ENCODE peak calls at places on chromosomes 16 and 17, in four cellular contexts. G is A549, E is cardiac muscle cell, X is stomach. O is an unnamed sample.

GRCh38 chr16:11047057-11047456 is 102.7 kb downstream of the CLEC16A start:
- DNase-seq in G (no peak), X (no peak), E (no peak), O (peak; percentile 71)

GRCh38 chr16:68707341-68708152 is 29.5 kb upstream of the CDH1 start:
- DNase-seq in G (peak; percentile 89), X (peak; percentile 86), E (peak; percentile 62), O (peak; percentile 12)

GRCh38 chr17:78550464-78550863 is 26.7 kb downstream of the DNAH17 start:
- DNase-seq in E (no peak), G (no peak), X (no peak), O (no peak)

GRCh38 chr17:53118948-53119347 is 703.8 kb upstream of the KIF2B start:
- DNase-seq in X (no peak), E (no peak), G (no peak), O (no peak)

GRCh38 chr17:68707032-68707431 is 105.9 kb upstream of the FAM20A start:
- DNase-seq in G (no peak), X (no peak), E (no peak), O (no peak)

GRCh38 chr17:28907709-28908475 is 5.0 kb upstream of the DHRS13 start:
- DNase-seq in G (no peak), E (no peak), X (no peak), O (no peak)

GRCh38 chr16:29985271-29985811 is 10.1 kb downstream of the HIRIP3 start:
- DNase-seq in X (no peak), G (no peak), E (no peak), O (no peak)

GRCh38 chr17:64058547-64059115 is 38.2 kb upstream of the ICAM2 start:
- DNase-seq in E (no peak), G (no peak), X (no peak), O (no peak)

GRCh38 chr16:62190426-62190825 is 154.2 kb upstream of the CDH8 start:
- DNase-seq in G (peak; percentile 14), E (peak; percentile 68), X (no peak), O (no peak)

GRCh38 chr17:751269-752001 is 629 bp downstream of the GEMIN4 start:
- DNase-seq in X (peak; percentile 37), E (peak; percentile 35), G (peak; percentile 62), O (peak; percentile 39)

GRCh38 chr16:23072084-23072599 is 77.1 kb downstream of the USP31 start:
- DNase-seq in X (peak; percentile 80), G (peak; percentile 88), E (no peak), O (peak; percentile 81)

GRCh38 chr17:33811006-33811760 is 443.9 kb upstream of the CCL2 start:
- DNase-seq in E (no peak), X (no peak), G (no peak), O (no peak)

GRCh38 chr17:13346996-13347762 is 254.6 kb downstream of the HS3ST3A1 start:
- DNase-seq in X (no peak), G (peak; percentile 79), E (no peak), O (peak; percentile 92)

GRCh38 chr16:66508261-66508913 is 41.5 kb downstream of the TK2 start:
- DNase-seq in X (peak; percentile 37), G (peak; percentile 93), E (no peak), O (peak; percentile 53)

DNA sequence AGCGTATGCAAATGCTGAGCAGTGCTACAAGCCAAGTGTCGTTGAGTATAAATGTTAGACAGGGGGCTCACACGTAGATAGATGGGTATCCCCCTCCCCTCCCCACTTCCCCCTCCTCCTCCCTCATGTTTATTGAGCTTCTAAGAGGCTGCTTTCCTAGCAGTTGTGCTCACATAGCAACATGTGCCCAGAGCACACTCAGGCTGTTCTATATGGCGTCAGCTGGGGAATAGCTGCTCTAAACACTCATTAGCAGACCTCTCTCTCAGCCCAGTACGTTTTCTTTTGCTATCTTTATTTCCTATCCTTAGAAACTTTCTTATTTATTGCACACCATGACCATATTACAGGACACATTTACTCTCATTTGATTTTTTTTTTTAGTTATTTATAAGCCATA is 1.8 kb downstream of the KCNJ2 start:
- DNase-seq in G (no peak), E (no peak), X (no peak), O (no peak)
- H3K4me3 ChIP-seq in G (no peak overlapping the region), E (no peak overlapping the region), X (peak overlapping the region; percentile 55), O (peak overlapping the region; percentile 87)

GRCh38 chr16:51816929-51817328 is 665.9 kb upstream of the SALL1 start:
- DNase-seq in X (no peak), E (no peak), G (no peak), O (no peak)
- H3K4me3 ChIP-seq in X (no peak overlapping the region), E (no peak overlapping the region), G (no peak overlapping the region), O (no peak overlapping the region)

DNA sequence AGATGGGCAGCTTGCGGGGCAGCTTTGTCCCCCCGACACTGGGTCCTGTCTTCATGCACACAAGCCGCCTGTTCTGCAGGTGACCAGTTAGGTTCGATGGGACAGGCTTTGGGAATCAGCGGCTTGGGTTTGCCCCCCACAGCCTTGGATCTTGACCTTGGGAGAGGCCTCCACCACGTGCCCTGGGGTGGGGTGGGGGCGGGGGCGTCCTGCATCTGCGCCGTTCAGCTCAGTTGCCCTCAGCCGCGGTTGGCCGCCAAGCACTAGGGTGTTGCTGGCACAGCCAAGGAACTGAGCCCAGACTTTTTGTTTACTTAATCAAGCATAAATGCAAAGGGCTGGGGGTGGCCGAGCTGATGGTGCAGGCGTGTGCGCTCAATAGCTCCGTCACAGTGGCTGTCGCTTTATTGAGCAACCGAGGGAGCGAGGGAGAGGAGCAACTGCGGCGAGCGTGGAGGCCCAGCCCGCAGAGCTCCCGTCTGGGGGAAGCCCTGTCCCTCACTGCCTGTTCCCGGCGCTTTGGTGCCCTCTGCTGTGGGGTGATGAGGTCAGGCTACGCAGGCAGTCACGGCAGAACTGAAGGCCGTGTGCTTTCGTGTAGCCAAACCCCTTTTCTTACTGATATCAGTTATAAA is 33.9 kb downstream of the JPH3 start:
- DNase-seq in X (peak; percentile 80), G (peak; percentile 87), E (peak; percentile 77), O (peak; percentile 61)
- H3K4me3 ChIP-seq in X (peak overlapping the region; percentile 26), G (peak overlapping the region; percentile 53), E (no peak overlapping the region), O (no peak overlapping the region)

GRCh38 chr16:3029499-3030127 is 5.8 kb downstream of the THOC6 start:
- DNase-seq in E (no peak), X (no peak), G (no peak), O (no peak)
- H3K4me3 ChIP-seq in E (no peak overlapping the region), X (peak overlapping the region; percentile 6), G (no peak overlapping the region), O (no peak overlapping the region)

GRCh38 chr16:48047273-48047672 is 108.5 kb downstream of the ABCC12 start:
- DNase-seq in X (no peak), G (no peak), E (no peak), O (no peak)

GRCh38 chr16:48044117-48044516 is 111.7 kb downstream of the ABCC12 start:
- DNase-seq in E (no peak), X (no peak), G (no peak), O (no peak)

GRCh38 chr16:48050871-48051270 is 104.9 kb downstream of the ABCC12 start:
- DNase-seq in E (no peak), G (no peak), X (no peak), O (no peak)

GRCh38 chr16:48049832-48050231 is 106.0 kb downstream of the ABCC12 start:
- DNase-seq in E (no peak), X (no peak), G (no peak), O (no peak)

GRCh38 chr16:48047755-48048154 is 108.0 kb downstream of the ABCC12 start:
- DNase-seq in E (no peak), X (no peak), G (no peak), O (no peak)
- H3K4me3 ChIP-seq in E (no peak overlapping the region), X (no peak overlapping the region), G (no peak overlapping the region), O (no peak overlapping the region)

GRCh38 chr17:51748749-51749604 is 409.5 kb downstream of the CA10 start:
- DNase-seq in X (no peak), E (no peak), G (no peak), O (no peak)

GRCh38 chr17:51745993-51746392 is 412.5 kb downstream of the CA10 start:
- DNase-seq in G (peak; percentile 18), X (no peak), E (no peak), O (no peak)

DNA sequence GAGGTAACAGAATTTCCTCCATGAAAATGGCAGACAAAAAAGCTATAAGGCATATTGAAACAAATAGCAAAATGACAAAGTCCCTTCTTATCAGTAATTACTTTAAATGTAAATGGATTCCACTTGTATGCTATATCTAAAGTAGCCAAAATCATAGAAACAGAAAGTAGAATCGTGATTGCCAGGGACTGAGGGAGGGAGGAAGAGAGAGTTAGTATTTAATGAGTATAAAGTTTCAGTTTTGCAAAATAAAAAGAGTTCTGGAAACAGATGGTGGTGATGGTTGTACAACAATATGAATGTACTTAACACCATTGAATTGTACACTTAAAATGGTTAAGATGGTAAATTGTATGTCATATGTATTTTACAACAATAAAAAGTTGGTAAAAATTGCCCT is 407.4 kb downstream of the CA10 start:
- DNase-seq in G (no peak), X (no peak), E (no peak), O (no peak)
- H3K4me3 ChIP-seq in G (no peak overlapping the region), X (no peak overlapping the region), E (no peak overlapping the region), O (no peak overlapping the region)

GRCh38 chr16:51146256-51146924 is 4.7 kb downstream of the SALL1 start:
- DNase-seq in E (peak; percentile 38), X (no peak), G (no peak), O (peak; percentile 71)
- H3K4me3 ChIP-seq in E (peak overlapping the region; percentile 3), X (no peak overlapping the region), G (no peak overlapping the region), O (no peak overlapping the region)

GRCh38 chr17:2211661-2212327 is 91.8 kb downstream of the SMG6 start:
- DNase-seq in X (no peak), G (no peak), E (no peak), O (no peak)
- H3K4me3 ChIP-seq in X (no peak overlapping the region), G (no peak overlapping the region), E (no peak overlapping the region), O (no peak overlapping the region)

GRCh38 chr17:27407916-27408846 is 48.1 kb upstream of the KSR1 start:
- DNase-seq in E (peak; percentile 18), X (peak; percentile 16), G (peak; percentile 62), O (peak; percentile 65)
- H3K4me3 ChIP-seq in E (no peak overlapping the region), X (no peak overlapping the region), G (no peak overlapping the region), O (no peak overlapping the region)

O was measured in fibroblast of lung.